ENCODE peak calls at places on chromosomes 2 and 18, in six cellular contexts. M is progenitor cell of endocrine pancreas, U is brain microvascular endothelial cell, K is pulmonary artery endothelial cell, X is aorta, R is posterior vena cava. A is an unnamed sample.

GRCh38 chr2:116545611-116546010 is 1268.9 kb upstream of the DDX18 start:
- DNase-seq in K (no peak), X (no peak), M (no peak), R (no peak), U (no peak), A (no peak)

GRCh38 chr2:85649201-85650190 is 18.5 kb downstream of the SFTPB start:
- DNase-seq in U (no peak), M (no peak), K (no peak), R (no peak), X (no peak), A (no peak)

GRCh38 chr18:12329125-12329698 is 21.2 kb downstream of the TUBB6 start:
- DNase-seq in M (no peak), K (no peak), X (no peak), U (no peak), R (no peak), A (no peak)

GRCh38 chr18:24546304-24546703 is 85.9 kb downstream of the HRH4 start:
- DNase-seq in M (no peak), K (no peak), U (no peak), X (no peak), R (no peak), A (no peak)

GRCh38 chr18:9104244-9104901 is 1.9 kb downstream of the NDUFV2 start:
- DNase-seq in K (no peak), M (no peak), U (no peak), R (no peak), X (no peak), A (no peak)

GRCh38 chr2:163338270-163338669 is 397.5 kb downstream of the FIGN start:
- DNase-seq in U (no peak), K (no peak), M (no peak), X (no peak), R (no peak), A (no peak)

GRCh38 chr2:136255648-136256461 is 137.9 kb upstream of the CXCR4 start:
- DNase-seq in X (no peak), U (no peak), R (no peak), K (no peak), M (no peak), A (no peak)

GRCh38 chr2:192828175-192828574 is 633.4 kb upstream of the TMEFF2 start:
- DNase-seq in K (no peak), M (no peak), X (no peak), R (peak; percentile 56), U (no peak), A (no peak)

GRCh38 chr2:73414651-73415050 is 29.0 kb downstream of the ALMS1 start:
- DNase-seq in K (no peak), R (no peak), M (no peak), X (no peak), U (no peak), A (no peak)

GRCh38 chr2:52128081-52128480 is 1096.1 kb upstream of the NRXN1 start:
- DNase-seq in R (no peak), K (no peak), X (no peak), U (peak; percentile 20), M (no peak), A (no peak)

GRCh38 chr2:213125646-213126347 is 25.6 kb downstream of the IKZF2 start:
- DNase-seq in K (no peak), M (no peak), U (peak; percentile 36), X (no peak), R (no peak), A (no peak)

GRCh38 chr2:113831156-113831555 is 58.7 kb upstream of the ACTR3 start:
- DNase-seq in M (no peak), X (no peak), K (no peak), U (no peak), R (no peak), A (peak; percentile 89)

GRCh38 chr18:55588001-55588875 is at the start of gene TCF4:
- DNase-seq in M (peak; percentile 41), U (peak; percentile 34), R (peak; percentile 87), X (peak; percentile 70), K (no peak), A (no peak)

GRCh38 chr2:144505245-144505801 is 14.6 kb downstream of the ZEB2 start:
- DNase-seq in X (no peak), R (no peak), M (no peak), U (no peak), K (no peak), A (no peak)

GRCh38 chr2:219249203-219249980 is 3.7 kb upstream of the TUBA4B start:
- DNase-seq in X (peak; percentile 89), M (no peak), R (no peak), U (peak; percentile 15), K (peak; percentile 66), A (peak; percentile 64)

GRCh38 chr18:8912348-8913057 is 190.0 kb upstream of the NDUFV2 start:
- DNase-seq in K (no peak), U (no peak), X (no peak), M (no peak), R (no peak), A (no peak)

GRCh38 chr18:48036191-48036590 is 105.7 kb upstream of the SMAD2 start:
- DNase-seq in M (no peak), U (no peak), X (no peak), K (no peak), R (no peak), A (no peak)

GRCh38 chr18:12679183-12679786 is 21.4 kb upstream of the SPIRE1 start:
- DNase-seq in K (no peak), M (no peak), U (peak; percentile 48), X (peak; percentile 82), R (no peak), A (no peak)

GRCh38 chr2:33437297-33437696 is 39.2 kb upstream of the RASGRP3 start:
- DNase-seq in R (no peak), X (no peak), K (no peak), M (no peak), U (peak; percentile 59), A (no peak)

GRCh38 chr2:232892843-232893242 is 22.8 kb downstream of the SNORC start:
- DNase-seq in U (no peak), R (peak; percentile 64), M (no peak), X (no peak), K (no peak), A (no peak)

GRCh38 chr2:233116946-233117345 is 56.8 kb downstream of the INPP5D start:
- DNase-seq in M (no peak), U (no peak), R (peak; percentile 79), X (peak; percentile 58), K (no peak), A (no peak)

GRCh38 chr2:95526360-95527341 is 42.1 kb upstream of the TRIM43B start:
- DNase-seq in U (peak; percentile 63), K (peak; percentile 7), M (no peak), X (peak; percentile 77), R (peak; percentile 89), A (peak; percentile 44)

GRCh38 chr2:207528980-207529329 is 807 bp upstream of the CREB1 start:
- DNase-seq in R (no peak), U (no peak), M (no peak), K (no peak), X (peak; percentile 71), A (peak; percentile 10)

GRCh38 chr2:110748489-110748867 is 16.1 kb downstream of the ACOXL start:
- DNase-seq in X (no peak), K (no peak), R (no peak), M (no peak), U (no peak), A (peak; percentile 30)

GRCh38 chr2:111918383-111918806 is 20.0 kb downstream of the MERTK start:
- DNase-seq in R (no peak), M (no peak), U (peak; percentile 73), K (no peak), X (no peak), A (no peak)

GRCh38 chr2:20759487-20759886 is 63.4 kb downstream of the LDAH start:
- DNase-seq in M (no peak), K (no peak), X (no peak), R (no peak), U (no peak), A (no peak)

GRCh38 chr2:97970300-97971060 is 25.3 kb downstream of the TMEM131 start:
- DNase-seq in K (no peak), M (no peak), U (no peak), X (no peak), R (no peak), A (no peak)

GRCh38 chr2:88190808-88191721 is 20.9 kb downstream of the THNSL2 start:
- DNase-seq in U (no peak), R (no peak), K (no peak), X (no peak), M (peak; percentile 44), A (peak; percentile 35)

GRCh38 chr2:109331864-109332848 is 203.2 kb downstream of the SH3RF3 start:
- DNase-seq in M (no peak), K (peak; percentile 59), U (peak; percentile 90), R (peak; percentile 95), X (peak; percentile 86), A (no peak)

GRCh38 chr18:8461544-8461943 is 147.7 kb upstream of the RAB12 start:
- DNase-seq in K (no peak), R (no peak), X (no peak), M (no peak), U (no peak), A (no peak)

GRCh38 chr2:191189112-191189635 is 38.4 kb upstream of the STAT4 start:
- DNase-seq in K (no peak), M (no peak), X (no peak), U (no peak), R (no peak), A (no peak)

GRCh38 chr18:47912343-47912742 is 18.1 kb downstream of the SMAD2 start:
- DNase-seq in X (no peak), R (no peak), M (no peak), K (no peak), U (no peak), A (no peak)

GRCh38 chr2:237581751-237582746 is 8.5 kb downstream of the RAB17 start:
- DNase-seq in X (peak; percentile 72), U (peak; percentile 65), R (no peak), K (peak; percentile 44), M (no peak), A (no peak)

A was measured in T47D.